ENCODE peak calls at places on chromosomes 1 and 21, in seven cellular contexts. One of them, this sample, is unnamed.

GRCh38 chr1:233912909-233913308 is 8.4 kb downstream of the SLC35F3 start:
- DNase-seq in heart right ventricle: no peak
- DNase-seq in pancreas: no peak
- DNase-seq in heart left ventricle: no peak
- DNase-seq in lower lobe of right lung: no peak
- DNase-seq in fibroblast of lung: peak; percentile 46
- DNase-seq in tibial artery: no peak
- DNase-seq in this sample: no peak

GRCh38 chr1:109659997-109660755 is 4.3 kb downstream of the GSTM4 start:
- DNase-seq in heart right ventricle: no peak
- DNase-seq in pancreas: peak; percentile 82
- DNase-seq in lower lobe of right lung: no peak
- DNase-seq in fibroblast of lung: peak; percentile 34
- DNase-seq in heart left ventricle: no peak
- DNase-seq in tibial artery: no peak
- DNase-seq in this sample: peak; percentile 90

GRCh38 chr1:234597894-234598293 is 12.1 kb downstream of the IRF2BP2 start:
- DNase-seq in lower lobe of right lung: no peak
- DNase-seq in fibroblast of lung: peak; percentile 47
- DNase-seq in heart right ventricle: no peak
- DNase-seq in tibial artery: no peak
- DNase-seq in pancreas: no peak
- DNase-seq in heart left ventricle: peak; percentile 50
- DNase-seq in this sample: peak; percentile 43

GRCh38 chr1:34162852-34163766 is 1.9 kb downstream of the CSMD2 start:
- DNase-seq in pancreas: peak; percentile 75
- DNase-seq in heart right ventricle: peak; percentile 50
- DNase-seq in fibroblast of lung: peak; percentile 98
- DNase-seq in heart left ventricle: peak; percentile 48
- DNase-seq in tibial artery: peak; percentile 72
- DNase-seq in lower lobe of right lung: peak; percentile 75
- DNase-seq in this sample: peak; percentile 49

GRCh38 chr1:92848201-92848600 is 16.4 kb downstream of the RPL5 start:
- DNase-seq in tibial artery: no peak
- DNase-seq in lower lobe of right lung: no peak
- DNase-seq in pancreas: no peak
- DNase-seq in fibroblast of lung: no peak
- DNase-seq in heart right ventricle: no peak
- DNase-seq in heart left ventricle: no peak
- DNase-seq in this sample: no peak

GRCh38 chr1:92481598-92482403 is 4.9 kb downstream of the GFI1 start:
- DNase-seq in lower lobe of right lung: peak; percentile 54
- DNase-seq in tibial artery: no peak
- DNase-seq in heart left ventricle: no peak
- DNase-seq in heart right ventricle: no peak
- DNase-seq in pancreas: no peak
- DNase-seq in fibroblast of lung: no peak
- DNase-seq in this sample: peak; percentile 17

GRCh38 chr1:159929155-159930051 is 4.1 kb upstream of the TAGLN2 start:
- DNase-seq in pancreas: peak; percentile 92
- DNase-seq in fibroblast of lung: no peak
- DNase-seq in tibial artery: no peak
- DNase-seq in heart right ventricle: peak; percentile 26
- DNase-seq in lower lobe of right lung: no peak
- DNase-seq in heart left ventricle: no peak
- DNase-seq in this sample: no peak

GRCh38 chr21:18155508-18156193 is 89.0 kb upstream of the CHODL start:
- DNase-seq in tibial artery: no peak
- DNase-seq in fibroblast of lung: peak; percentile 36
- DNase-seq in pancreas: no peak
- DNase-seq in heart right ventricle: no peak
- DNase-seq in heart left ventricle: no peak
- DNase-seq in lower lobe of right lung: no peak
- DNase-seq in this sample: no peak

GRCh38 chr1:25799758-25800537 is at the start of gene SELENON:
- DNase-seq in heart left ventricle: peak; percentile 86
- DNase-seq in pancreas: peak; percentile 54
- DNase-seq in fibroblast of lung: peak; percentile 68
- DNase-seq in lower lobe of right lung: peak; percentile 86
- DNase-seq in tibial artery: peak; percentile 63
- DNase-seq in heart right ventricle: peak; percentile 84
- DNase-seq in this sample: peak; percentile 65

GRCh38 chr1:168875819-168876218 is 146.8 kb upstream of the DPT start:
- DNase-seq in tibial artery: no peak
- DNase-seq in pancreas: no peak
- DNase-seq in fibroblast of lung: no peak
- DNase-seq in lower lobe of right lung: no peak
- DNase-seq in heart right ventricle: no peak
- DNase-seq in heart left ventricle: no peak
- DNase-seq in this sample: no peak

GRCh38 chr1:115969509-115969908 is 6.8 kb upstream of the SLC22A15 start:
- DNase-seq in pancreas: no peak
- DNase-seq in heart left ventricle: no peak
- DNase-seq in fibroblast of lung: no peak
- DNase-seq in heart right ventricle: no peak
- DNase-seq in tibial artery: no peak
- DNase-seq in lower lobe of right lung: no peak
- DNase-seq in this sample: no peak

GRCh38 chr1:199160521-199161318 is 521.9 kb downstream of the PTPRC start:
- DNase-seq in tibial artery: no peak
- DNase-seq in lower lobe of right lung: no peak
- DNase-seq in heart left ventricle: no peak
- DNase-seq in pancreas: no peak
- DNase-seq in heart right ventricle: no peak
- DNase-seq in fibroblast of lung: no peak
- DNase-seq in this sample: no peak

GRCh38 chr1:55233149-55233777 is 18.1 kb upstream of the USP24 start:
- DNase-seq in tibial artery: no peak
- DNase-seq in pancreas: no peak
- DNase-seq in lower lobe of right lung: no peak
- DNase-seq in heart left ventricle: no peak
- DNase-seq in fibroblast of lung: peak; percentile 13
- DNase-seq in heart right ventricle: no peak
- DNase-seq in this sample: no peak

GRCh38 chr1:11826946-11827345 is 20.6 kb downstream of the NPPA start:
- DNase-seq in heart left ventricle: no peak
- DNase-seq in heart right ventricle: no peak
- DNase-seq in lower lobe of right lung: no peak
- DNase-seq in fibroblast of lung: no peak
- DNase-seq in tibial artery: no peak
- DNase-seq in pancreas: no peak
- DNase-seq in this sample: no peak

GRCh38 chr21:43209575-43210453 is 41.0 kb downstream of the CRYAA start:
- DNase-seq in pancreas: no peak
- DNase-seq in lower lobe of right lung: no peak
- DNase-seq in heart right ventricle: no peak
- DNase-seq in heart left ventricle: peak; percentile 5
- DNase-seq in tibial artery: no peak
- DNase-seq in fibroblast of lung: peak; percentile 88
- DNase-seq in this sample: no peak

GRCh38 chr1:112304151-112304550 is 91.9 kb upstream of the CTTNBP2NL start:
- DNase-seq in tibial artery: no peak
- DNase-seq in pancreas: no peak
- DNase-seq in fibroblast of lung: no peak
- DNase-seq in heart left ventricle: no peak
- DNase-seq in heart right ventricle: no peak
- DNase-seq in lower lobe of right lung: no peak
- DNase-seq in this sample: no peak

GRCh38 chr1:47302472-47302871 is 11.5 kb downstream of the STIL start:
- DNase-seq in lower lobe of right lung: no peak
- DNase-seq in heart right ventricle: no peak
- DNase-seq in fibroblast of lung: no peak
- DNase-seq in pancreas: no peak
- DNase-seq in tibial artery: no peak
- DNase-seq in heart left ventricle: no peak
- DNase-seq in this sample: no peak

GRCh38 chr21:23585419-23585818 is 2021.9 kb downstream of the MRPL39 start:
- DNase-seq in fibroblast of lung: no peak
- DNase-seq in tibial artery: no peak
- DNase-seq in lower lobe of right lung: no peak
- DNase-seq in heart left ventricle: no peak
- DNase-seq in pancreas: no peak
- DNase-seq in heart right ventricle: no peak
- DNase-seq in this sample: no peak

GRCh38 chr1:205053296-205053695 is 10.3 kb downstream of the CNTN2 start:
- DNase-seq in heart right ventricle: no peak
- DNase-seq in fibroblast of lung: no peak
- DNase-seq in heart left ventricle: no peak
- DNase-seq in pancreas: no peak
- DNase-seq in tibial artery: no peak
- DNase-seq in lower lobe of right lung: no peak
- DNase-seq in this sample: no peak

GRCh38 chr1:186178426-186179043 is 196.5 kb downstream of the TPR start:
- DNase-seq in heart right ventricle: no peak
- DNase-seq in fibroblast of lung: no peak
- DNase-seq in heart left ventricle: no peak
- DNase-seq in tibial artery: no peak
- DNase-seq in lower lobe of right lung: no peak
- DNase-seq in pancreas: no peak
- DNase-seq in this sample: no peak

GRCh38 chr1:17200246-17200645 is 4.7 kb upstream of the PADI1 start:
- DNase-seq in lower lobe of right lung: no peak
- DNase-seq in heart left ventricle: no peak
- DNase-seq in heart right ventricle: no peak
- DNase-seq in fibroblast of lung: no peak
- DNase-seq in pancreas: no peak
- DNase-seq in tibial artery: no peak
- DNase-seq in this sample: no peak

GRCh38 chr1:107246775-107247345 is 106.0 kb downstream of the NTNG1 start:
- DNase-seq in lower lobe of right lung: no peak
- DNase-seq in heart left ventricle: no peak
- DNase-seq in pancreas: no peak
- DNase-seq in tibial artery: no peak
- DNase-seq in heart right ventricle: no peak
- DNase-seq in fibroblast of lung: peak; percentile 33
- DNase-seq in this sample: no peak

GRCh38 chr1:38803647-38804046 is 55.9 kb downstream of the RRAGC start:
- DNase-seq in tibial artery: no peak
- DNase-seq in fibroblast of lung: peak; percentile 11
- DNase-seq in heart right ventricle: no peak
- DNase-seq in pancreas: no peak
- DNase-seq in heart left ventricle: no peak
- DNase-seq in lower lobe of right lung: no peak
- DNase-seq in this sample: no peak

GRCh38 chr1:211938473-211939080 is 96.8 kb downstream of the INTS7 start:
- DNase-seq in tibial artery: no peak
- DNase-seq in lower lobe of right lung: no peak
- DNase-seq in fibroblast of lung: no peak
- DNase-seq in heart right ventricle: no peak
- DNase-seq in heart left ventricle: no peak
- DNase-seq in pancreas: no peak
- DNase-seq in this sample: no peak

GRCh38 chr1:36857761-36858160 is 176.6 kb downstream of the GRIK3 start:
- DNase-seq in heart left ventricle: no peak
- DNase-seq in fibroblast of lung: no peak
- DNase-seq in pancreas: no peak
- DNase-seq in heart right ventricle: no peak
- DNase-seq in tibial artery: no peak
- DNase-seq in lower lobe of right lung: no peak
- DNase-seq in this sample: no peak

GRCh38 chr1:201917362-201918033 is 28.8 kb downstream of the SHISA4 start:
- DNase-seq in tibial artery: peak; percentile 68
- DNase-seq in lower lobe of right lung: no peak
- DNase-seq in heart right ventricle: no peak
- DNase-seq in heart left ventricle: no peak
- DNase-seq in fibroblast of lung: peak; percentile 93
- DNase-seq in pancreas: no peak
- DNase-seq in this sample: peak; percentile 50

GRCh38 chr21:42313501-42313969 is 1.7 kb downstream of the TFF3 start:
- DNase-seq in fibroblast of lung: no peak
- DNase-seq in tibial artery: no peak
- DNase-seq in heart right ventricle: no peak
- DNase-seq in heart left ventricle: no peak
- DNase-seq in pancreas: no peak
- DNase-seq in lower lobe of right lung: no peak
- DNase-seq in this sample: peak; percentile 65

GRCh38 chr1:53373246-53373645 is 45.4 kb upstream of the LRP8 start:
- DNase-seq in heart left ventricle: no peak
- DNase-seq in tibial artery: no peak
- DNase-seq in lower lobe of right lung: no peak
- DNase-seq in heart right ventricle: no peak
- DNase-seq in fibroblast of lung: no peak
- DNase-seq in pancreas: no peak
- DNase-seq in this sample: no peak

GRCh38 chr21:41611966-41612606 is 104.1 kb upstream of the TMPRSS2 start:
- DNase-seq in heart right ventricle: no peak
- DNase-seq in fibroblast of lung: peak; percentile 33
- DNase-seq in tibial artery: no peak
- DNase-seq in lower lobe of right lung: no peak
- DNase-seq in pancreas: no peak
- DNase-seq in heart left ventricle: no peak
- DNase-seq in this sample: peak; percentile 40

GRCh38 chr21:45554477-45555175 is 12.4 kb upstream of the SLC19A1 start:
- DNase-seq in tibial artery: peak; percentile 64
- DNase-seq in fibroblast of lung: peak; percentile 51
- DNase-seq in heart left ventricle: peak; percentile 76
- DNase-seq in pancreas: peak; percentile 84
- DNase-seq in heart right ventricle: peak; percentile 90
- DNase-seq in lower lobe of right lung: peak; percentile 89
- DNase-seq in this sample: peak; percentile 84
- H3K27ac ChIP-seq in tibial artery: no peak overlapping the region
- H3K27ac ChIP-seq in fibroblast of lung: no peak overlapping the region
- H3K27ac ChIP-seq in heart left ventricle: peak overlapping the region; percentile 61
- H3K27ac ChIP-seq in pancreas: peak overlapping the region; percentile 28
- H3K27ac ChIP-seq in heart right ventricle: no peak overlapping the region
- H3K27ac ChIP-seq in lower lobe of right lung: peak overlapping the region; percentile 65
- H3K27ac ChIP-seq in this sample: peak overlapping the region; percentile 53

DNA sequence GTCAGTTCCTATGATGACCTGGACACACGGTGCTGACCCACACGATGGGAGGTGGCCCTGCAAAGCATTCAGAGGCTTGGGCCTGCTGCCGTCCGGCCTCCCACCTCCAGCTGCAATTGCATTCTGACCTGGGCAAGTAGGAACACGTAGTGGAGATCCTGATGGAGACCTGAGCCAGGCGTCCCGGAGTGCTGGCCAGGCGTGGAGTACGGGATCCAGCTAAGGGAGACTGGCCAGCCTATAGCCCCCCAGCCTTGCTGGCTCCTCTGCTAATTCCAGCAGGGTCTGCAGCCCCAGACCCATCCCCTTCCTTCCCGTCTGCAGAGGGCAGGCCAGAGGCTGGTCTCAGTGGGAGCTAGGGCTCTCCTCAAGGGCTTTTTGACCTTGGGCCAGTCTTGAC is 11.2 kb downstream of the CD46 start:
- DNase-seq in fibroblast of lung: no peak
- DNase-seq in heart right ventricle: no peak
- DNase-seq in pancreas: no peak
- DNase-seq in lower lobe of right lung: no peak
- DNase-seq in tibial artery: no peak
- DNase-seq in heart left ventricle: no peak
- DNase-seq in this sample: no peak
- H3K36me3 ChIP-seq in fibroblast of lung: peaks cover 17% of the 10 kb centered on the region
- H3K36me3 ChIP-seq in heart right ventricle: peaks cover 98% of the 10 kb centered on the region
- H3K36me3 ChIP-seq in pancreas: peaks cover 10% of the 10 kb centered on the region
- H3K36me3 ChIP-seq in lower lobe of right lung: peaks cover 98% of the 10 kb centered on the region
- H3K36me3 ChIP-seq in tibial artery: peaks cover 52% of the 10 kb centered on the region
- H3K36me3 ChIP-seq in heart left ventricle: peaks cover 94% of the 10 kb centered on the region
- H3K36me3 ChIP-seq in this sample: peaks cover 21% of the 10 kb centered on the region

GRCh38 chr1:156814571-156815260 is 1.9 kb downstream of the SH2D2A start:
- DNase-seq in lower lobe of right lung: no peak
- DNase-seq in heart left ventricle: no peak
- DNase-seq in pancreas: no peak
- DNase-seq in tibial artery: no peak
- DNase-seq in heart right ventricle: no peak
- DNase-seq in fibroblast of lung: no peak
- DNase-seq in this sample: no peak
- H3K27ac ChIP-seq in lower lobe of right lung: peak overlapping the region; percentile 60
- H3K27ac ChIP-seq in heart left ventricle: peak overlapping the region; percentile 60
- H3K27ac ChIP-seq in pancreas: no peak overlapping the region
- H3K27ac ChIP-seq in tibial artery: no peak overlapping the region
- H3K27ac ChIP-seq in heart right ventricle: peak overlapping the region; percentile 75
- H3K27ac ChIP-seq in fibroblast of lung: no peak overlapping the region
- H3K27ac ChIP-seq in this sample: no peak overlapping the region

GRCh38 chr1:21834094-21834493 is 22.0 kb downstream of the LDLRAD2 start:
- DNase-seq in fibroblast of lung: no peak
- DNase-seq in tibial artery: no peak
- DNase-seq in lower lobe of right lung: no peak
- DNase-seq in pancreas: no peak
- DNase-seq in heart right ventricle: no peak
- DNase-seq in heart left ventricle: no peak
- DNase-seq in this sample: no peak
- H3K36me3 ChIP-seq in fibroblast of lung: peaks cover 50% of the 10 kb centered on the region
- H3K36me3 ChIP-seq in tibial artery: peaks cover 100% of the 10 kb centered on the region
- H3K36me3 ChIP-seq in lower lobe of right lung: peaks cover 98% of the 10 kb centered on the region
- H3K36me3 ChIP-seq in pancreas: peaks cover 6% of the 10 kb centered on the region
- H3K36me3 ChIP-seq in heart right ventricle: peaks cover 97% of the 10 kb centered on the region
- H3K36me3 ChIP-seq in heart left ventricle: peaks cover 94% of the 10 kb centered on the region
- H3K36me3 ChIP-seq in this sample: peaks cover 88% of the 10 kb centered on the region